ENCODE peak calls at places on chromosome 3, in nine cellular contexts. M is Peyer's patch; C is neural crest cell; E is RWPE1; Z is cardiac muscle cell; B is Calu3; N is CD4-positive, alpha-beta T cell; A is AG04450; W is astrocyte of the spinal cord. X is an unnamed sample.

GRCh38 chr3:165619077-165619476 is 218.1 kb downstream of the BCHE start:
- DNase-seq in M (no peak), C (no peak), E (no peak), Z (no peak), B (no peak), N (no peak), A (no peak), W (no peak), X (no peak)

GRCh38 chr3:127688416-127689265 is 15.9 kb downstream of the ABTB1 start:
- DNase-seq in M (peak), C (no peak), E (no peak), Z (peak), B (no peak), N (no peak), A (no peak), W (peak), X (peak)

GRCh38 chr3:24523195-24523594 is 28.5 kb upstream of the THRB start:
- DNase-seq in M (no peak), C (no peak), E (no peak), Z (no peak), B (no peak), N (no peak), A (no peak), W (no peak), X (no peak)

GRCh38 chr3:182925330-182925943 is 54.9 kb downstream of the DCUN1D1 start:
- DNase-seq in M (no peak), C (no peak), E (peak), Z (peak), B (no peak), N (no peak), A (no peak), W (no peak), X (no peak)

GRCh38 chr3:194930439-194931204 is 244.9 kb downstream of the FAM43A start:
- DNase-seq in M (no peak), C (no peak), E (peak), Z (peak), B (no peak), N (no peak), A (peak), W (peak), X (peak)

GRCh38 chr3:194327030-194327413 is 24.1 kb downstream of the CPN2 start:
- DNase-seq in M (no peak), C (no peak), E (no peak), Z (no peak), B (no peak), N (no peak), A (no peak), W (no peak), X (no peak)

GRCh38 chr3:112632596-112632995 is 8.3 kb downstream of the CCDC80 start:
- DNase-seq in M (no peak), C (no peak), E (no peak), Z (no peak), B (no peak), N (no peak), A (no peak), W (peak), X (no peak)

GRCh38 chr3:177300039-177300833 is 103.0 kb upstream of the TBL1XR1 start:
- DNase-seq in M (peak), C (no peak), E (no peak), Z (peak), B (peak), N (no peak), A (peak), W (peak), X (peak)

DNA sequence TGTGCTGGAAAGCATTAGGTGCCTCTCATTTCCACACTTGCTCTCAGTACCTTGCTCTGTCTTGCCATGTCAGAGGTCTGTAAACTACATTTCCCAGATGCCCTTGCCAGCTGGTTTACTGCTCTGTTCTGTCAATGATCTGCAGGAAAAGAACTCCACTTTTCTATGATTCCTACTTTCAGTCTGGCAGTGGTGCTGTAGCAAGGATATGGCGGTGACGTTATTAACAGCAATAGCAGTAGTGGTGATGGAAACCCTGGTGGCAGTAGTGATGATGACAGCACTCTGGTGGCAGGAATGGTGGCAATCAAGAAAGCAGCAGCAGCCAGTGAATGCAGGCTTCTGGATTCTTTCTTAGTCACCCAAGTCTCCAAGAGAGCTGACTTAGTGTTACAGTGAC is 665.2 kb downstream of the DIPK2A start:
- DNase-seq in M (no peak), C (no peak), E (no peak), Z (peak), B (peak), N (no peak), A (no peak), W (no peak), X (no peak)
- TF ChIP-seq CTCF in M (no peak), C (peak), E (no peak), Z (no peak), B (no peak), N (no peak), A (no peak), W (no peak), X (no peak)

DNA sequence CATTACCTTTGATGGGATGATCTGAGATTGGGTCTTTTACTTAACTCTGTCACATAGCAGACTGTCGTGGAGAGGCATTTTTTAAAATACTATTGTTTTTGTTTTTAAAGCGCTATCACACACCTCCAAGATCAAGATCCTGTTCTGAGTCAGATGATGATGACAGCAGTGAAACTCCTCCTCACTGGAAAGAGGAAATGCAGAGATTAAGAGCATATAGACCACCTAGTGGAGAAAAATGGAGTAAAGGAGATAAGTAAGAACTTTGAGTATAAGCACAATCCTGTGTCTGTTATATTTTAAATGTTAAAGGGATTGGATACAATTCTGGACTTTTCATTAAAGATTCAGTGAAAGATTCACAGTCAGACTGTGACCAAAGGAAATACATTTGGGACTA is 18.4 kb upstream of the ZBTB47 start:
- DNase-seq in M (no peak), C (no peak), E (no peak), Z (peak), B (no peak), N (no peak), A (no peak), W (peak), X (no peak)
- TF ChIP-seq CTCF in M (no peak), C (peak), E (no peak), Z (peak), B (no peak), N (no peak), A (peak), W (no peak), X (peak)

GRCh38 chr3:184135149-184135910 is at the start of gene EIF2B5:
- DNase-seq in M (peak), C (peak), E (peak), Z (peak), B (peak), N (peak), A (peak), W (peak), X (peak)
- TF ChIP-seq CTCF in M (no peak), C (peak), E (peak), Z (peak), B (peak), N (peak), A (peak), W (peak), X (no peak)

GRCh38 chr3:25565807-25566206 is 98.9 kb downstream of the TOP2B start:
- DNase-seq in M (no peak), C (no peak), E (no peak), Z (no peak), B (no peak), N (no peak), A (no peak), W (no peak), X (no peak)

GRCh38 chr3:25567806-25568524 is 96.7 kb downstream of the TOP2B start:
- DNase-seq in M (no peak), C (no peak), E (no peak), Z (no peak), B (no peak), N (no peak), A (no peak), W (no peak), X (no peak)

GRCh38 chr3:25568525-25569078 is 96.1 kb downstream of the TOP2B start:
- DNase-seq in M (no peak), C (no peak), E (no peak), Z (no peak), B (no peak), N (no peak), A (no peak), W (no peak), X (no peak)

GRCh38 chr3:25567390-25567789 is 97.3 kb downstream of the TOP2B start:
- DNase-seq in M (no peak), C (no peak), E (no peak), Z (no peak), B (no peak), N (no peak), A (no peak), W (no peak), X (no peak)

GRCh38 chr3:25566358-25566920 is 98.3 kb downstream of the TOP2B start:
- DNase-seq in M (no peak), C (no peak), E (no peak), Z (no peak), B (no peak), N (no peak), A (no peak), W (no peak), X (no peak)
- TF ChIP-seq CTCF in M (no peak), C (no peak), E (no peak), Z (no peak), B (peak), N (no peak), A (no peak), W (peak), X (no peak)

DNA sequence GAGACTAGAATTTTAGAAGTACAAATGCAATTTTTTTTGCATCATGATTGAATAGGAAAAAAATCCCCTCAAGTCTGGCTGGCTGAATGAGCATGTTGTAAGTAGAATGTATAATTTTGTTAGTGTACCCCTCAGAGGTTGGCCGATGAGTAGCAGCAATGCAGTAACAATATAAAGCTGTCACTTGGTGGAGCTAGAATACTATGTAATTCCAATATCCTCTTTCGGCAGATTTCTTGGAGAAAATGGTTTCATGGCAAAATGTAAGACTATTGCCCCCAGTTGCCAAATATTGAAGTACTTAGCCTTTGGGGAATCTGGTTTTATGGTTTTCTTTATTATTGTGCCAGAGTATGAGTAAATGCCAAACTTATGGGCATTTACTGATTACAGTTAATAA is 39.8 kb upstream of the SGO1 start:
- DNase-seq in M (no peak), C (no peak), E (peak), Z (peak), B (peak), N (no peak), A (no peak), W (peak), X (no peak)
- TF ChIP-seq CTCF in M (no peak), C (peak), E (peak), Z (peak), B (no peak), N (no peak), A (peak), W (peak), X (no peak)

GRCh38 chr3:52056521-52056967 is at the start of gene DUSP7:
- DNase-seq in M (peak), C (peak), E (peak), Z (peak), B (peak), N (peak), A (no peak), W (peak), X (no peak)

GRCh38 chr3:52057806-52058099 is 1.4 kb upstream of the DUSP7 start:
- DNase-seq in M (no peak), C (no peak), E (no peak), Z (no peak), B (no peak), N (no peak), A (no peak), W (no peak), X (no peak)

GRCh38 chr3:52056968-52057805 is 816 bp upstream of the DUSP7 start:
- DNase-seq in M (peak), C (peak), E (peak), Z (peak), B (peak), N (peak), A (peak), W (peak), X (peak)

GRCh38 chr3:52054689-52055511 is 1.5 kb downstream of the DUSP7 start:
- DNase-seq in M (no peak), C (peak), E (no peak), Z (no peak), B (no peak), N (no peak), A (no peak), W (no peak), X (no peak)

GRCh38 chr3:52055537-52056351 is 627 bp downstream of the DUSP7 start:
- DNase-seq in M (peak), C (peak), E (no peak), Z (peak), B (peak), N (peak), A (no peak), W (peak), X (no peak)
- TF ChIP-seq CTCF in M (no peak), C (peak), E (no peak), Z (peak), B (no peak), N (no peak), A (peak), W (peak), X (no peak)

GRCh38 chr3:18847583-18848197 is 300.6 kb upstream of the KCNH8 start:
- DNase-seq in M (no peak), C (no peak), E (peak), Z (no peak), B (no peak), N (no peak), A (no peak), W (no peak), X (no peak)
- TF ChIP-seq CTCF in M (no peak), C (peak), E (peak), Z (no peak), B (no peak), N (no peak), A (no peak), W (no peak), X (peak)

DNA sequence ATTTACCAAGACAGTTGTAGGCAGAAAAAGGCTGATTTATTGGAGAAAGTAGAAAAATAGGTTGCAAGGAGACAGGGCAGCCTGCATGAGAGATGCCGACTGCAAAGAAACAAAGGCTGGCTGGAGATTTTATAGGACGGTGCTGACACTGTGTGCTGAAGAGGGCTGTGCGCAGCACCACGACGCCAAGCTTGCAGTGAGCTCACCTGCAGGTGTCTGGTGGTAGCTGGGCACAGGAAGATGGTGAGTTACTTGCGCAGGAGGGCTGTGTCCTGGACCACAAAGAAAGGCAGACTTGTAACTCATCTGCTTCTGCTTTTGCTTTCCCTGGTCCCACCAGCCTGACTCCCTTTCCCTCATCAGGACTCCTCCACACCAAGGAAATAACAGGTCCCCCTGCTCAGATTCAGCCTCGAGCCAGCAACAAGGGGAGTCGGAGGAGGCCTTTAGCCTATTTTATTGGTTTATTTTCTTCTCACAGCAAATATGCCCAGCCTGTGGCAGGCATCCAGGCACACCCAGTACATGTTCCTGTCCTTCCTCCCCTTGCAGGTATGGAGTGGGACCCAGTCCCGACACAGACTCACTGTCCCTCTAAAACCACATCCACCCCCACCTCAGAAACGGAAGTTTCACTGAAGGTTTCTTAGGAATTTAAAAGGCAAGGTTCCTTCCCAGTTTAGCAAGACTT is 35.7 kb upstream of the FLNB start:
- DNase-seq in M (peak), C (no peak), E (no peak), Z (no peak), B (peak), N (no peak), A (no peak), W (no peak), X (no peak)
- TF ChIP-seq CTCF in M (no peak), C (no peak), E (no peak), Z (no peak), B (no peak), N (no peak), A (no peak), W (no peak), X (no peak)

DNA sequence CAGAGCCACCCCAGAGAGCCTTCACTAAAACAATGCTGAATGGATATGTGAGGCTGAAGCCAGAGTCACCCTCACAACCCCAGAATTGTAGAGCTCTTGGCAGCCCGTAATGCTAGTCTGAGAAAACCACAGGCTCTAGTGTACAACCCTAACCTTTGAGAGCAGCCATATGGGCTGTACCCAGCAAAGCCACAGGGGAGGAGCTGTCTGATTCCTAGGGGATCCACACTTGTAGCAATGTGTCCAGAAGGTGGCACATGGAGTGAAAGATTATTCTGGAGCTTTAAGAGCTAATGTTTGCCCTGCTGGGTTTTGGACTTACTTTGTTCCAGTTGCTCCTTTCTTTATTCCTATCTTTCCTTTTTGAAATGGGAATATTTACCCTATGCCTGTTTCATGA is 626.8 kb downstream of the GRM7 start:
- DNase-seq in M (no peak), C (no peak), E (no peak), Z (peak), B (no peak), N (no peak), A (no peak), W (no peak), X (no peak)
- TF ChIP-seq CTCF in M (no peak), C (no peak), E (no peak), Z (no peak), B (no peak), N (no peak), A (no peak), W (no peak), X (no peak)